ENCODE peak calls at places on chromosomes 7 and 10, in four cellular contexts. L is IMR-90; N is substantia nigra; F is CD8-positive, alpha-beta memory T cell. D is an unnamed sample.

GRCh38 chr7:118870187-118870586 is 645.7 kb downstream of the ANKRD7 start:
- DNase-seq in L (no peak), N (no peak), F (no peak), D (no peak)

GRCh38 chr7:113796557-113796956 is 122.3 kb downstream of the PPP1R3A start:
- DNase-seq in L (peak; percentile 92), N (no peak), F (no peak), D (no peak)

GRCh38 chr10:5897504-5897903 is 7.5 kb downstream of the FBH1 start:
- DNase-seq in L (no peak), N (no peak), F (no peak), D (no peak)

GRCh38 chr7:95910341-95910740 is 138.0 kb downstream of the DYNC1I1 start:
- DNase-seq in L (no peak), N (no peak), F (no peak), D (no peak)

GRCh38 chr10:118374404-118374803 is 32.3 kb upstream of the FAM204A start:
- DNase-seq in L (no peak), N (no peak), F (no peak), D (no peak)

GRCh38 chr7:103343332-103343731 is 1.2 kb downstream of the DNAJC2 start:
- DNase-seq in L (no peak), N (no peak), F (no peak), D (no peak)

GRCh38 chr10:114520453-114520852 is 116.2 kb upstream of the AFAP1L2 start:
- DNase-seq in L (peak; percentile 92), N (no peak), F (no peak), D (no peak)

GRCh38 chr7:151379193-151379520 is 30.7 kb downstream of the WDR86 start:
- DNase-seq in L (no peak), N (no peak), F (no peak), D (no peak)

GRCh38 chr7:98372993-98373392 is 27.9 kb downstream of the BAIAP2L1 start:
- DNase-seq in L (peak; percentile 81), N (no peak), F (no peak), D (no peak)

GRCh38 chr10:62972103-62972502 is 155.9 kb upstream of the EGR2 start:
- DNase-seq in L (peak; percentile 25), N (no peak), F (no peak), D (no peak)

GRCh38 chr7:133945497-133945896 is 181.6 kb upstream of the LRGUK start:
- DNase-seq in L (no peak), N (no peak), F (no peak), D (no peak)

GRCh38 chr7:77894574-77895091 is 96.1 kb downstream of the PHTF2 start:
- DNase-seq in L (no peak), N (no peak), F (no peak), D (no peak)

GRCh38 chr7:138233189-138233588 is 156.9 kb downstream of the AKR1D1 start:
- DNase-seq in L (no peak), N (no peak), F (no peak), D (no peak)

GRCh38 chr10:119316729-119317097 is 109.3 kb downstream of the GRK5 start:
- DNase-seq in L (peak; percentile 92), N (no peak), F (no peak), D (no peak)

GRCh38 chr10:37992083-37992482 is 15.6 kb upstream of the ZNF25 start:
- DNase-seq in L (no peak), N (no peak), F (no peak), D (no peak)

GRCh38 chr10:131690805-131691239 is 210.0 kb upstream of the PPP2R2D start:
- DNase-seq in L (no peak), N (no peak), F (no peak), D (no peak)

GRCh38 chr7:134691820-134692705 is 45.4 kb downstream of the BPGM start:
- DNase-seq in L (peak; percentile 52), N (no peak), F (no peak), D (no peak)

GRCh38 chr10:108970016-108970415 is 953.3 kb downstream of the XPNPEP1 start:
- DNase-seq in L (peak; percentile 8), N (no peak), F (no peak), D (no peak)

GRCh38 chr7:73831656-73832579 is 1.1 kb downstream of the CLDN4 start:
- DNase-seq in L (no peak), N (no peak), F (no peak), D (peak; percentile 93)

GRCh38 chr10:49161411-49161997 is 26.7 kb downstream of the TMEM273 start:
- DNase-seq in L (peak; percentile 83), N (no peak), F (no peak), D (no peak)

GRCh38 chr7:150962743-150963399 is 15.2 kb downstream of the KCNH2 start:
- DNase-seq in L (peak; percentile 37), N (no peak), F (peak; percentile 43), D (no peak)

GRCh38 chr7:13115157-13115772 is 427.8 kb downstream of the ARL4A start:
- DNase-seq in L (peak; percentile 16), N (no peak), F (no peak), D (peak; percentile 7)

GRCh38 chr10:88336316-88336715 is 246.8 kb downstream of the RNLS start:
- DNase-seq in L (no peak), N (no peak), F (no peak), D (no peak)

GRCh38 chr10:33238643-33239042 is 95.8 kb downstream of the NRP1 start:
- DNase-seq in L (peak; percentile 96), N (no peak), F (no peak), D (no peak)

GRCh38 chr7:31119249-31119648 is 67.1 kb downstream of the ADCYAP1R1 start:
- DNase-seq in L (no peak), N (no peak), F (no peak), D (peak; percentile 1)

GRCh38 chr10:128763588-128763987 is 637.4 kb upstream of the MKI67 start:
- DNase-seq in L (no peak), N (no peak), F (no peak), D (no peak)

GRCh38 chr10:42783181-42783549 is 570 bp downstream of the BMS1 start:
- DNase-seq in L (peak; percentile 74), N (no peak), F (no peak), D (peak; percentile 22)

GRCh38 chr10:102421645-102422585 is 1.3 kb downstream of the FBXL15 start:
- DNase-seq in L (no peak), N (no peak), F (no peak), D (no peak)

GRCh38 chr7:125033506-125033905 is 103.9 kb upstream of the POT1 start:
- DNase-seq in L (no peak), N (no peak), F (no peak), D (no peak)

GRCh38 chr10:118809372-118809695 is 54.6 kb upstream of the CACUL1 start:
- DNase-seq in L (no peak), N (no peak), F (no peak), D (no peak)

GRCh38 chr7:144818516-144818915 is 17.3 kb downstream of the TPK1 start:
- DNase-seq in L (no peak), N (no peak), F (peak; percentile 25), D (no peak)

GRCh38 chr10:78342787-78343186 is 309.1 kb downstream of the RPS24 start:
- DNase-seq in L (no peak), N (no peak), F (no peak), D (no peak)

GRCh38 chr7:92421676-92422435 is 25.4 kb upstream of the GATAD1 start:
- DNase-seq in L (peak; percentile 15), N (no peak), F (no peak), D (no peak)

GRCh38 chr10:48545462-48546145 is 59.3 kb downstream of the ARHGAP22 start:
- DNase-seq in L (no peak), N (no peak), F (no peak), D (no peak)

GRCh38 chr7:7761974-7762769 is 43.8 kb upstream of the RPA3 start:
- DNase-seq in L (peak; percentile 59), N (no peak), F (no peak), D (no peak)
- H3K27ac ChIP-seq in L (peak overlapping the region; percentile 6), N (no peak overlapping the region), F (peak overlapping the region; percentile 20), D (peak overlapping the region; percentile 58)

DNA sequence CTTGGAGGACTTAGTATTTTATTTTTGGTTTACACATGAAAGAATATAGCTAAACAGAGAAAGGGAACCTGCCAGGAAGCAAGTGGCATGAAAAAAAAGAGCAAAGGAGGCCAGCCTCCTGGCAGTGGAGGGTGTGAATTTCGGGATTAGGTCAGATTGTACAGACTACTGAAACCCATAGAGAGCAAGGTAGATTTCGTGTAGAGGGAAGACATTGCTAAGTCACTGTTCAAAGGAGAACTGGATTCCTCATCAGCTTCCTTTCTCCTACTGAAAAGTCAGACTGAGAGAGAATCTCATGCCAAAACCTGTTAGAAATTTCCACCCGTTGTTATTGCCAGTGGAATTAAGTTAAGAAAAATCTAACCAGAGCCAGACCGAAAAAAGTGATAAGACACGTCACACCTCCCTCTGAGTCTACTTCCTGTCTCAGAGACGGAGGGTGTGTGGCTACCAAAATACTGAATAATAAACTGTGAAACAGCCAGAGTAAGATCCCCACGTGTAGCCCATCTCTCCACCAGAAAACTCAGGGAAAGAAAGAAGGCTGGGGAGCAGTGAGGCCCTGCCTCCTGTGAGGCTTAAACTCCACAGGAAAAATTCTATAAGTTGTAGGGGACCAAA is 118.8 kb downstream of the SKIDA1 start:
- DNase-seq in L (peak; percentile 62), N (no peak), F (no peak), D (no peak)
- H3K27ac ChIP-seq in L (no peak overlapping the region), N (no peak overlapping the region), F (no peak overlapping the region), D (no peak overlapping the region)

GRCh38 chr7:22549667-22550513 is 49.9 kb upstream of the STEAP1B start:
- DNase-seq in L (peak; percentile 7), N (no peak), F (no peak), D (no peak)
- H3K27ac ChIP-seq in L (no peak overlapping the region), N (no peak overlapping the region), F (no peak overlapping the region), D (no peak overlapping the region)

GRCh38 chr10:28256776-28257175 is 46.1 kb downstream of the MPP7 start:
- DNase-seq in L (no peak), N (no peak), F (no peak), D (no peak)
- H3K27ac ChIP-seq in L (no peak overlapping the region), N (no peak overlapping the region), F (no peak overlapping the region), D (no peak overlapping the region)

DNA sequence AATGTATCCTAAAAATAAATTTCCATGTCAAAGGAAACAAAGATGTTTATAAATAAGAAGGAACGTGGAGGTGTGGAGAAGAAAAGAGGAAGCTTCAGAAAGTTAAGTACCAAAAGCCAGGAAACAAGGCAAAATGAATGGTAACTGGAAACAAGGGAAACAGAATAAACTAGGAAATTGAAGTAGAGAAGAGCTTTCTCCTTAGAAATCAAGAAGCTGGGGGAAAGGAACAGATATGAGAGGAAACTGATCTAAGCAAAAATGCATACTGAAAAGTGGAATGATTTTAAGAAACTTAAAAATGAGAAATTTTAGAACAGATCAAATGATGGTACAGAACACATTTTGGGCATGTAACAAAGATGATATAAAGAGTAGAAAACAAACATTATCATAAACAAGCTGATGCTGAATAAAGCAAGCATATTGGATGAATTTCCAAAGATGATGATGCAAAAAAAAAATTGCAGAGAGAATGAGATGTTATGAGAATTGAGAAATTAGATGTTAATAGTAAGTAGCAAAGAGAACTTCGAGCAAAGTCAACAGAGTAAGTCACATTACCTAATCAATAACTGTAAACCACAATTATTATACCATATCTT is 1.9 kb downstream of the BRAF start:
- DNase-seq in L (no peak), N (no peak), F (no peak), D (no peak)
- H3K27ac ChIP-seq in L (no peak overlapping the region), N (no peak overlapping the region), F (no peak overlapping the region), D (peak overlapping the region; percentile 99)